ENCODE peak calls at places on chromosomes 7 and 10, in seven cellular contexts. H, V, L, F, G, Y and D are unnamed samples.

GRCh38 chr10:65142641-65143435 is 1621.6 kb downstream of the REEP3 start:
- DNase-seq in H (no peak), V (no peak), L (no peak), F (no peak), G (no peak), Y (no peak), D (no peak)

GRCh38 chr10:84188815-84189214 is 5.5 kb upstream of the CDHR1 start:
- DNase-seq in H (no peak), V (no peak), L (no peak), F (no peak), G (no peak), Y (no peak), D (no peak)

GRCh38 chr10:119252051-119252465 is 44.7 kb downstream of the GRK5 start:
- DNase-seq in H (no peak), V (no peak), L (peak), F (peak), G (no peak), Y (no peak), D (no peak)

GRCh38 chr10:124285587-124286527 is 132.9 kb downstream of the OAT start:
- DNase-seq in H (no peak), V (no peak), L (no peak), F (peak), G (no peak), Y (peak), D (no peak)

GRCh38 chr7:36653011-36653670 is 71.2 kb downstream of the AOAH start:
- DNase-seq in H (no peak), V (peak), L (no peak), F (peak), G (no peak), Y (no peak), D (no peak)

GRCh38 chr7:8831386-8831785 is 398.0 kb downstream of the NXPH1 start:
- DNase-seq in H (no peak), V (no peak), L (no peak), F (no peak), G (no peak), Y (no peak), D (no peak)

GRCh38 chr10:113058175-113058961 is 108.3 kb downstream of the TCF7L2 start:
- DNase-seq in H (peak), V (peak), L (peak), F (peak), G (no peak), Y (peak), D (no peak)

GRCh38 chr7:49166441-49166840 is 242.1 kb downstream of the CDC14C start:
- DNase-seq in H (no peak), V (no peak), L (peak), F (no peak), G (no peak), Y (peak), D (no peak)

GRCh38 chr7:81447351-81447952 is 322.4 kb downstream of the HGF start:
- DNase-seq in H (peak), V (peak), L (peak), F (peak), G (peak), Y (peak), D (no peak)

GRCh38 chr7:18590259-18590658 is 94.7 kb downstream of the HDAC9 start:
- DNase-seq in H (no peak), V (no peak), L (no peak), F (no peak), G (no peak), Y (no peak), D (no peak)

GRCh38 chr10:87646920-87647319 is 12.8 kb upstream of the PAPSS2 start:
- DNase-seq in H (no peak), V (no peak), L (no peak), F (peak), G (no peak), Y (no peak), D (no peak)

GRCh38 chr10:127524229-127524628 is 24.9 kb upstream of the NPS start:
- DNase-seq in H (no peak), V (no peak), L (peak), F (no peak), G (no peak), Y (peak), D (no peak)
- TF ChIP-seq CTCF in H (peak), V (no peak), L (peak), F (no peak), G (no peak), Y (peak), D (peak)

GRCh38 chr10:12405342-12406320 is 56.3 kb downstream of the CAMK1D start:
- DNase-seq in H (no peak), V (no peak), L (no peak), F (no peak), G (peak), Y (no peak), D (no peak)
- TF ChIP-seq CTCF in H (no peak), V (no peak), L (no peak), F (no peak), G (no peak), Y (peak), D (no peak)

DNA sequence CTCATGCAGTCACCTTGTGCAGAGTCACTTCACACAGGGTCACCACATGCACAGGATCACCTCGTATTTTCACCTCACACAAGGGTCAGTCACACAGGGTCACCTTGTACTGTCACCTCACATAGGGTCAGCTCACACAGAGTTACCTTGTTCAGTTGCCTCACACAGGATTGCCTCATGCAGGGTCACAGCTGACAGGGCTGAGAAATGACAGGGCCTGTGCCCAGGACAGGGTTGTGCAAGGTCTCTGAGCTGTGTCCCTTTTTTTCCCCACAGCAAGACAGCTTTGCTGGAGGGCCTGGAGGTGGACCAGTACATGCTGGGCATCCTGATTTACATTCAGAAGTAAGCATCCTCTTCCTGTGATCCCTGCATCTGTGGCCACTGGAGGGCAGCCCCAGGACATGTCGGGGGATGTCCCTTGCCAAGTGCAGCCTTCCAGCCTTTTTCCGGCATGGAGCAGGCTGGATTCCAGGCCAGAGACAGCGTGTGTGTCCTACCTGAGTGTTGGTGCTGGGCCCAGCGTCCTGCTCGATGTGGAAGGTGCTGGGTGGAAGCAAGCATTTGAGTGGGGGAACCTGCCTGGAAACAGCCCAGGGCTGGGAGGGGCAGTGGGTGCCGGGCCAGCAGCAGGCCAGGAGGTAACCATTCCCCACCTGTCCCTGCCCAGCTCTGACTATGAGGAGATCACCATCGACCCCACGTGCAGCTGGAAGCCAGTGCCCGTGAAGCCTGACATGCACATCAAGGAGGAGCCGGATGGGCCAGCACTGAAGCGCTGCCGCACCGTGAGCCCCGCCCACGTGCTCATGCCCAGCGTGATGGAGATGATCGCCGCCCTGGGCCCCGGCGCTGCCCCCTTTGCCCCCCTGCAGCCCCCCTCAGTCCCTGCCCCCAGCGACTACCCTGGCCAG is 16.3 kb downstream of the ZMIZ2 start:
- DNase-seq in H (no peak), V (no peak), L (peak), F (no peak), G (peak), Y (peak), D (no peak)
- TF ChIP-seq CTCF in H (no peak), V (no peak), L (peak), F (no peak), G (peak), Y (peak), D (no peak)

DNA sequence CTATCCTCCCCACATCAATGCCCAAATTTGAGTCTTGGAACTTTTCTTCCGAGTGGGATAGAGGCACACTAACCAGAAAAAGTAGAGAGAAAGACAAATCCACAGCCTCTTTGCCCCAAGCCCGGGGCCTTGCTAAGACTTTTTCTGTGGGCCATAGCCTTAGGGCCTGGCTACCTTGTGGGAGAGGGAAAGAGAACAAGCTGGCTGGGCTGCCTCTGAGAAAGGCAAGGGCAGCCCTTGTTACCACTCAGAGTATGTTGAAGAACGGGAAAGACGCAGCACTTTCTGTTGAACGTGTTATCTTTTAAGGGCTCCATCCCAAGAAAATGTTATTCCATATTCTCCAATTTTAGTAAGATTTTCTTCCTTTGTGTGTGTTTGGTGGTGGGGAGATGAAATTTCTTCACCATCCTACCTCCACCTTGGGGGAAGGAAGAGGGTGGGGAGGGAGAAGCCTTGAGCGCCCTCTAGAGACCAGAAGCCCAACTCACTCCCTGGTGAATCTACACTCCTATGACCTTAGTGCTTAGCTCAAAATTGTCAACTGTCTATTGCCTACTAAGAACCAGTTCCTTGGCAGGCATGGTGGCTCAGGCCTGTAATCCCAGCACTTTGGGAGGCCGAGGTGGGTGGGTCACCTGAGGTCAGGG is 3.9 kb upstream of the NRF1 start:
- DNase-seq in H (peak), V (no peak), L (peak), F (peak), G (no peak), Y (peak), D (peak)
- TF ChIP-seq CTCF in H (peak), V (peak), L (peak), F (peak), G (peak), Y (peak), D (peak)

DNA sequence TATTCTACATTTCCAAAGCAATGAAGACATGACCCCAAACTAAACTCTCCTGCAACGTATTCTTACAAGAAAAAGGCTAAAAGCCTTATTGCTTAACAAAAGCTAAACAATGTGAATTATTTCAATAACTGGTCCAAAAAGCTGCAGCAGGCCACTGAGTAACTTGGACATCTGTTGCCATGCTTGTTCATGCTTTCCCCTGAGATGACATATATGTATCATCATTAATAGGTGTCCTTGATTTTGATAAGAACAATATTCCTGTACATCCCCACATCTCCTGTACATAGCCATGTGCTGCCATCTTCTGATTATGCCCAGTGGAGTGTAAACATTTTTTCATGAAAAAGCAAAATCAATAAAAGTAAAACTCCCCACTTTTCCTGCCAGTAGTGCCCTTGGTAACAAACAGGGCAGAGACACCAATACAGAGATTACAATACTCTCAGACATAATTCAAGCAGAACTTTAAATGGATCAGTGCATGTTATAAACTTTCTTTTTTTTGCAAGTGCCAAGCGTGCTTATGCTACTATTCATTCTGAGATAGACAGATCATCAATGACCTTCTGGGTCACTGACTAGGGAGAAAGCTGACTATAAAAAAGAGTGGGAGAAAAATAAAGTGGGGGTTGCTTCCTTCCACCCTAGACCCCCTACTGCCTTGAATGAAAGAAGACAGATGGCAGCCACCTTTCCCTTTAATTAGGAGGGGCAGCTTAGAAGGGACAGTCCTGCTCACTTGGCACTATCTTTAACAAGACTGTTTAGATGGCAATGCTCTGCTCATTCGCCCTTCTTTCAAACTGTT is 205.5 kb upstream of the KLF14 start:
- DNase-seq in H (no peak), V (no peak), L (no peak), F (peak), G (no peak), Y (no peak), D (no peak)
- TF ChIP-seq CTCF in H (no peak), V (peak), L (no peak), F (no peak), G (no peak), Y (no peak), D (no peak)

DNA sequence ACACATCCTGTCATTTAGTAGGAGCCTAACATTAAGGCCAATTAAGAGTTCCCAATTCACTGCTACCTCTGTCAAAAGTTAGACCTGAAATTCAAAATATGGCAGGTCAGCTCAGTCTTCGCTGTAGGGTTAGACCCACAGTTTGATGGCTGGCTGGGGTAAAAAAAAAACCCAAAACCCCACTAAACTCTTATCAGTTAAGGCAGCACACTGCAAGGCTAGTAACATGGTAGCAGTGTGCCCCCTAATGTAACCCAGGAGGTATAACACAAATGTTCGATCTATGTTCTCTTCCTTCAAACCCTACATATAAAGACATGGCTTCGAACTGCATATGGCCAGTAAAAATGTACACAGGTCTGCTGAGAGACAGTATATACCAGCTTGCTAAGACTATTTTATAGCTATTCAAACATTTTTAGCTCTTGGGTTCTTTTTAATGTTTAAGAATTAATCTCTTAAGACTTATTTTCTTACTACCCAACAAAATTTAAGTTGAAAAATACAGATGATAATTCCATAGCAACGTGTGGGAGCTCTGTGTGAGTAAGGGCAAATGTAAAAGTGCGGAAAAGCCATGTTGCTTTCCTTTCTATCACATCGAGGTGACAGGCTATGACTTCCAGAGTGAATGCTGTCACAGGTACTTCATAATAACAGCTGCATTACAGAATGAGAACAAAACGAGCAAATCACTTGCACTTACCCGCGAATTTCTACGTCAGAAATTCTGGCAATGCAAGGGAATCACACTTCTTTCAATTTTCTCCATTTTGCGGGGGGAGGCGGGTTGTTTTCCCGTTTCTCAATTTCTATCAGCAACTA is 168.4 kb upstream of the IMMP2L start:
- DNase-seq in H (no peak), V (no peak), L (peak), F (peak), G (no peak), Y (no peak), D (no peak)
- TF ChIP-seq CTCF in H (peak), V (peak), L (peak), F (peak), G (peak), Y (peak), D (peak)

GRCh38 chr7:7207876-7208275 is 25.5 kb downstream of the C1GALT1 start:
- DNase-seq in H (no peak), V (no peak), L (no peak), F (no peak), G (no peak), Y (no peak), D (no peak)
- TF ChIP-seq CTCF in H (no peak), V (no peak), L (no peak), F (no peak), G (no peak), Y (no peak), D (no peak)